ENCODE peak calls at places on chromosomes 11 and 22, in nine cellular contexts. Y, K, O, R, G, J, H, Q and P are unnamed samples.
A peak's percentile ranks its signal among the peaks of the same experiment; 100 is the strongest.

GRCh38 chr22:26893034-26893710 is 235.8 kb downstream of the MIAT start:
- DNase-seq in J (no peak), G (no peak), Y (no peak), K (no peak), Q (no peak), H (no peak), R (no peak), O (no peak), P (no peak)

GRCh38 chr11:5042091-5042490 is 4.2 kb upstream of the OR52J3 start:
- DNase-seq in K (no peak), J (no peak), G (no peak), H (no peak), O (no peak), Q (no peak), R (no peak), Y (no peak), P (no peak)

GRCh38 chr11:94036096-94036495 is 14.9 kb downstream of the HEPHL1 start:
- DNase-seq in Q (no peak), K (no peak), R (no peak), H (no peak), J (no peak), O (no peak), G (peak; percentile 12), Y (no peak), P (no peak)

GRCh38 chr11:125435461-125436238 is 60.4 kb downstream of the FEZ1 start:
- DNase-seq in H (no peak), K (no peak), J (peak; percentile 9), O (no peak), R (no peak), G (peak; percentile 48), Y (no peak), Q (no peak), P (no peak)

GRCh38 chr11:72237112-72237931 is 6.7 kb downstream of the PHOX2A start:
- DNase-seq in R (no peak), Q (no peak), O (no peak), J (no peak), K (no peak), G (no peak), Y (no peak), H (no peak), P (no peak)

GRCh38 chr11:116813781-116814471 is 9.2 kb downstream of the APOA4 start:
- DNase-seq in Q (no peak), H (no peak), O (no peak), K (no peak), Y (no peak), R (no peak), G (no peak), J (peak; percentile 33), P (no peak)

GRCh38 chr11:134738581-134738980 is 326.5 kb upstream of the B3GAT1 start:
- DNase-seq in J (no peak), Y (no peak), H (no peak), O (no peak), K (no peak), Q (no peak), G (no peak), R (no peak), P (no peak)

GRCh38 chr22:24952837-24953293 is 349 bp downstream of the KIAA1671 start:
- DNase-seq in Y (no peak), G (no peak), R (no peak), J (peak; percentile 72), H (peak; percentile 33), K (no peak), O (no peak), Q (no peak), P (no peak)

GRCh38 chr22:46180370-46181137 is 30.2 kb downstream of the PPARA start:
- DNase-seq in Q (no peak), O (no peak), Y (no peak), K (no peak), J (peak; percentile 8), G (peak; percentile 23), H (no peak), R (no peak), P (no peak)

GRCh38 chr22:42983470-42983869 is 31.5 kb downstream of the PACSIN2 start:
- DNase-seq in O (no peak), Q (no peak), Y (no peak), J (no peak), H (no peak), K (no peak), R (no peak), G (no peak), P (no peak)

GRCh38 chr11:25515576-25515975 is 816.4 kb upstream of the ANO3 start:
- DNase-seq in H (no peak), G (no peak), J (no peak), O (no peak), Q (no peak), R (no peak), Y (no peak), K (no peak), P (no peak)

GRCh38 chr22:27438271-27438980 is 363.1 kb downstream of the MN1 start:
- DNase-seq in K (peak; percentile 44), J (no peak), Q (no peak), H (peak; percentile 35), O (no peak), Y (no peak), R (no peak), G (no peak), P (no peak)

GRCh38 chr11:69541501-69542313 is 60.2 kb downstream of the LINC01488 start:
- DNase-seq in R (no peak), Q (no peak), K (no peak), J (no peak), H (no peak), O (no peak), G (no peak), Y (no peak), P (no peak)

GRCh38 chr22:50530280-50530856 is 556 bp upstream of the TYMP start:
- DNase-seq in O (no peak), J (peak; percentile 88), K (peak; percentile 91), Y (peak; percentile 64), H (no peak), Q (no peak), R (no peak), G (no peak), P (peak; percentile 66)

GRCh38 chr11:10498426-10499250 is 42.3 kb downstream of the RNF141 start:
- DNase-seq in R (no peak), O (no peak), Q (no peak), J (no peak), Y (no peak), K (no peak), G (no peak), H (no peak), P (peak; percentile 6)

GRCh38 chr22:38741166-38741565 is 14.6 kb downstream of the SUN2 start:
- DNase-seq in R (no peak), J (no peak), Q (no peak), H (no peak), G (no peak), K (peak; percentile 25), O (no peak), Y (no peak), P (no peak)

GRCh38 chr22:23538502-23538860 is 41.6 kb downstream of the IGLL1 start:
- DNase-seq in O (no peak), H (no peak), Q (no peak), J (no peak), K (no peak), Y (no peak), R (no peak), G (no peak), P (no peak)

GRCh38 chr11:45332486-45332934 is 46.4 kb upstream of the SYT13 start:
- DNase-seq in Q (peak; percentile 13), Y (no peak), G (peak; percentile 47), J (peak; percentile 59), H (peak; percentile 54), R (peak; percentile 19), K (no peak), O (peak; percentile 7), P (peak; percentile 39)

GRCh38 chr11:27233654-27234042 is 129.4 kb downstream of the CCDC34 start:
- DNase-seq in O (no peak), Y (no peak), R (no peak), K (no peak), G (no peak), Q (no peak), J (no peak), H (no peak), P (peak; percentile 9)

GRCh38 chr11:44290206-44290605 is 19.7 kb downstream of the ALX4 start:
- DNase-seq in R (no peak), J (no peak), H (no peak), O (no peak), Q (no peak), G (no peak), Y (no peak), K (no peak), P (no peak)

GRCh38 chr11:63478896-63479295 is 12.1 kb downstream of the PLAAT5 start:
- DNase-seq in K (no peak), Q (peak; percentile 21), O (peak; percentile 48), H (peak; percentile 86), J (peak; percentile 87), R (peak; percentile 40), G (peak; percentile 75), Y (peak; percentile 17), P (peak; percentile 48)